ENCODE peak calls at places on chromosomes 13 and 19, in nine cellular contexts. F is activated gamma-delta T cell treated with Interleukin-2 at 50 U/mL for 16 hours; O is effector memory CD4-positive, alpha-beta T cell; Z is right cardiac atrium; M is activated CD4-positive, alpha-beta T cell treated with anti-CD3 and anti-CD28 coated beads, Interleukin-2, amount 10 ng/mL, durations not matched to agents 7 days and 5 days; L is BE2C; K is HTR-8/SVneo; S is lung microvascular endothelial cell; J is stimulated activated CD4-positive, alpha-beta T cell treated with anti-CD3 and anti-CD28 coated beads, Interleukin-2, amount 100 ng/mL, for 24 hours. R is an unnamed sample.

GRCh38 chr13:26473571-26474230 is 83.8 kb upstream of the WASF3 start:
- DNase-seq in F (no peak), O (no peak), Z (no peak), M (no peak), L (no peak), K (no peak), S (no peak), J (no peak), R (no peak)

GRCh38 chr19:1691589-1692290 is 39.3 kb upstream of the TCF3 start:
- DNase-seq in F (no peak), O (no peak), Z (no peak), M (no peak), L (no peak), K (no peak), S (no peak), J (no peak), R (no peak)

GRCh38 chr19:51637362-51637978 is 7.3 kb upstream of the SIGLEC5 start:
- DNase-seq in F (no peak), O (no peak), Z (no peak), M (no peak), L (no peak), K (no peak), S (peak; percentile 20), J (no peak), R (no peak)

GRCh38 chr13:42039946-42040729 is 8.3 kb upstream of the DGKH start:
- DNase-seq in F (peak; percentile 84), O (peak; percentile 84), Z (peak; percentile 93), M (peak; percentile 89), L (peak; percentile 94), K (peak; percentile 73), S (peak; percentile 92), J (peak; percentile 90), R (peak; percentile 57)

GRCh38 chr19:13024126-13024957 is 29.1 kb downstream of the NFIX start:
- DNase-seq in F (no peak), O (no peak), Z (no peak), M (no peak), L (peak; percentile 46), K (no peak), S (peak; percentile 67), J (no peak), R (no peak)

GRCh38 chr19:45023048-45023447 is 15.8 kb upstream of the CLASRP start:
- DNase-seq in F (no peak), O (no peak), Z (no peak), M (no peak), L (no peak), K (no peak), S (no peak), J (no peak), R (no peak)

GRCh38 chr19:38224014-38224862 is at the start of gene DPF1:
- DNase-seq in F (no peak), O (no peak), Z (peak; percentile 52), M (peak; percentile 50), L (peak; percentile 95), K (peak; percentile 96), S (peak; percentile 60), J (peak; percentile 72), R (no peak)

GRCh38 chr19:47494729-47495128 is 10.7 kb upstream of the KPTN start:
- DNase-seq in F (no peak), O (no peak), Z (no peak), M (no peak), L (peak; percentile 94), K (no peak), S (no peak), J (no peak), R (no peak)

GRCh38 chr19:45827459-45828093 is 12.5 kb upstream of the RSPH6A start:
- DNase-seq in F (no peak), O (no peak), Z (no peak), M (no peak), L (no peak), K (no peak), S (no peak), J (no peak), R (no peak)

GRCh38 chr13:38530492-38530891 is 156.4 kb upstream of the FREM2 start:
- DNase-seq in F (no peak), O (no peak), Z (no peak), M (no peak), L (no peak), K (no peak), S (no peak), J (no peak), R (no peak)

GRCh38 chr13:51675385-51675784 is 91.1 kb downstream of the WDFY2 start:
- DNase-seq in F (no peak), O (no peak), Z (no peak), M (no peak), L (no peak), K (no peak), S (no peak), J (no peak), R (no peak)